ENCODE peak calls at places on chromosomes 6 and 20, in ten cellular contexts. A is gastrocnemius medialis, C is lung, M is right lobe of liver, Q is epithelial cell of esophagus, W is left ventricle myocardium inferior, H is cardiac fibroblast, Z is heart left ventricle, L is uterus, K is coronary artery. I is an unnamed sample.

GRCh38 chr6:68719761-68720160 is 84.7 kb downstream of the ADGRB3 start:
- DNase-seq in A (no peak), C (no peak), M (no peak), Q (no peak), W (no peak), H (no peak), Z (no peak), L (no peak), K (no peak), I (no peak)

GRCh38 chr6:41650120-41650519 is 11.9 kb downstream of the MDFI start:
- DNase-seq in A (no peak), C (no peak), M (peak), Q (no peak), W (no peak), H (no peak), Z (no peak), L (no peak), K (no peak), I (no peak)

GRCh38 chr6:106731144-106731842 is 101.9 kb downstream of the QRSL1 start:
- DNase-seq in A (no peak), C (no peak), M (peak), Q (no peak), W (no peak), H (no peak), Z (no peak), L (no peak), K (no peak), I (peak)

GRCh38 chr6:46989384-46989783 is 52.7 kb downstream of the ADGRF1 start:
- DNase-seq in A (no peak), C (no peak), M (peak), Q (no peak), W (no peak), H (no peak), Z (no peak), L (peak), K (no peak), I (peak)

GRCh38 chr6:33583591-33584155 is 3.6 kb upstream of the BAK1 start:
- DNase-seq in A (no peak), C (no peak), M (no peak), Q (no peak), W (no peak), H (no peak), Z (no peak), L (no peak), K (no peak), I (no peak)

GRCh38 chr6:157091832-157092231 is 231.5 kb downstream of the TMEM242 start:
- DNase-seq in A (no peak), C (no peak), M (no peak), Q (no peak), W (no peak), H (no peak), Z (no peak), L (no peak), K (no peak), I (no peak)

GRCh38 chr6:66605011-66605410 is 898.0 kb upstream of the EYS start:
- DNase-seq in A (no peak), C (no peak), M (no peak), Q (no peak), W (no peak), H (no peak), Z (no peak), L (no peak), K (no peak), I (no peak)

GRCh38 chr6:136463796-136464542 is 86.3 kb downstream of the MAP7 start:
- DNase-seq in A (no peak), C (no peak), M (no peak), Q (no peak), W (no peak), H (no peak), Z (no peak), L (no peak), K (no peak), I (no peak)

GRCh38 chr6:107870379-107870778 is 46.3 kb upstream of the SCML4 start:
- DNase-seq in A (no peak), C (no peak), M (no peak), Q (peak), W (no peak), H (peak), Z (no peak), L (no peak), K (no peak), I (no peak)

GRCh38 chr6:21594427-21595264 is 1.1 kb downstream of the SOX4 start:
- DNase-seq in A (no peak), C (peak), M (peak), Q (peak), W (peak), H (peak), Z (peak), L (peak), K (peak), I (peak)

GRCh38 chr6:99434702-99435530 is 9.8 kb upstream of the PNISR start:
- DNase-seq in A (no peak), C (no peak), M (no peak), Q (peak), W (no peak), H (peak), Z (no peak), L (no peak), K (no peak), I (no peak)

GRCh38 chr6:52371656-52372151 is 9.8 kb downstream of the PAQR8 start:
- DNase-seq in A (no peak), C (no peak), M (no peak), Q (peak), W (no peak), H (no peak), Z (no peak), L (no peak), K (no peak), I (no peak)

GRCh38 chr20:62120990-62121775 is 1.1 kb upstream of the LSM14B start:
- DNase-seq in A (peak), C (no peak), M (peak), Q (peak), W (no peak), H (peak), Z (no peak), L (peak), K (no peak), I (no peak)

GRCh38 chr6:28729501-28730402 is 194.0 kb downstream of the TRIM27 start:
- DNase-seq in A (no peak), C (no peak), M (no peak), Q (no peak), W (no peak), H (no peak), Z (no peak), L (no peak), K (no peak), I (no peak)

GRCh38 chr6:166545156-166545555 is 41.3 kb downstream of the RAMACL start:
- DNase-seq in A (no peak), C (no peak), M (no peak), Q (no peak), W (no peak), H (no peak), Z (no peak), L (no peak), K (no peak), I (no peak)

GRCh38 chr6:152099816-152100618 is 292.5 kb downstream of the ESR1 start:
- DNase-seq in A (peak), C (peak), M (no peak), Q (peak), W (peak), H (peak), Z (peak), L (no peak), K (no peak), I (no peak)

GRCh38 chr20:49457444-49457843 is 25.0 kb downstream of the KCNB1 start:
- DNase-seq in A (no peak), C (no peak), M (no peak), Q (no peak), W (no peak), H (no peak), Z (no peak), L (no peak), K (no peak), I (no peak)

GRCh38 chr6:50850860-50851259 is 32.2 kb downstream of the TFAP2B start:
- DNase-seq in A (no peak), C (no peak), M (no peak), Q (no peak), W (no peak), H (no peak), Z (no peak), L (no peak), K (no peak), I (no peak)

GRCh38 chr6:18640754-18641153 is 253.6 kb downstream of the RNF144B start:
- DNase-seq in A (no peak), C (no peak), M (no peak), Q (no peak), W (no peak), H (no peak), Z (no peak), L (no peak), K (no peak), I (no peak)

GRCh38 chr6:131045139-131045538 is 17.9 kb downstream of the EPB41L2 start:
- DNase-seq in A (no peak), C (no peak), M (no peak), Q (no peak), W (no peak), H (no peak), Z (no peak), L (no peak), K (no peak), I (no peak)

GRCh38 chr6:131054392-131055250 is 8.4 kb downstream of the EPB41L2 start:
- DNase-seq in A (no peak), C (no peak), M (no peak), Q (peak), W (no peak), H (peak), Z (no peak), L (no peak), K (no peak), I (no peak)

GRCh38 chr6:131053546-131054240 is 9.4 kb downstream of the EPB41L2 start:
- DNase-seq in A (no peak), C (no peak), M (no peak), Q (peak), W (no peak), H (peak), Z (no peak), L (no peak), K (no peak), I (no peak)

GRCh38 chr6:131051316-131051715 is 11.7 kb downstream of the EPB41L2 start:
- DNase-seq in A (no peak), C (no peak), M (no peak), Q (no peak), W (no peak), H (no peak), Z (no peak), L (no peak), K (no peak), I (no peak)

DNA sequence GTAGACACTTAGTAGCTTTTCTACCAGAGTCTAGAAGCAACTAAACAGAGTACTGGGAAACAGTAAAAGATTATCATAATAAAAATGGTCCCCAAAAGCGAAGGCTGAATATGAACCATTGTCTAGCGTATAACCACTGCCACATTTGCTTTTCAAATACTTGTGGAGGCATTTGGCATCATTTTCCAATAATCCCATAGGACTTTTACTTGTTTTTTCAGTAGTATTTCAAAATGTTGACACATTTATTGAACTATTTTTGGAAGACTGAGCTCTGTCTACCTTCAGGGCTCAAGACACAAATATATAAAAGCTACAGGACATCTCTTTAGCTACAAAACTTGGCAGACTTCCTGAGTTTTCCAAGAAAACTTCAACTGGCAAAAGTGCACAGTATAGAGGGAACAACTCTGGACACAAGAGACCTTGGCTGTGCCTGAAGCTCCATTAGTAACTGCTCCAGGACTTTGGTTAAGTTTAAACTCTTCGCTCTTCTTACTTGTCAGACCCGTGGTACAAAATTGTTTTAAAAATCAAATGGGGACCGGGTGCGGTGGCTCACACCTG is 13.4 kb downstream of the EPB41L2 start:
- DNase-seq in A (no peak), C (no peak), M (no peak), Q (no peak), W (no peak), H (no peak), Z (no peak), L (no peak), K (no peak), I (no peak)
- H3K4me3 ChIP-seq in A (no peak), C (no peak), M (no peak), Q (no peak), W (no peak), H (no peak), Z (no peak), L (no peak), K (no peak), I (no peak)

GRCh38 chr20:59620860-59621485 is 16.6 kb downstream of the PHACTR3 start:
- DNase-seq in A (no peak), C (no peak), M (no peak), Q (no peak), W (no peak), H (no peak), Z (no peak), L (no peak), K (no peak), I (no peak)
- TF ChIP-seq CTCF in A (no peak), C (no peak), M (no peak), Q (no peak), W (no peak), H (no peak), Z (no peak), L (no peak), K (no peak), I (no peak)

DNA sequence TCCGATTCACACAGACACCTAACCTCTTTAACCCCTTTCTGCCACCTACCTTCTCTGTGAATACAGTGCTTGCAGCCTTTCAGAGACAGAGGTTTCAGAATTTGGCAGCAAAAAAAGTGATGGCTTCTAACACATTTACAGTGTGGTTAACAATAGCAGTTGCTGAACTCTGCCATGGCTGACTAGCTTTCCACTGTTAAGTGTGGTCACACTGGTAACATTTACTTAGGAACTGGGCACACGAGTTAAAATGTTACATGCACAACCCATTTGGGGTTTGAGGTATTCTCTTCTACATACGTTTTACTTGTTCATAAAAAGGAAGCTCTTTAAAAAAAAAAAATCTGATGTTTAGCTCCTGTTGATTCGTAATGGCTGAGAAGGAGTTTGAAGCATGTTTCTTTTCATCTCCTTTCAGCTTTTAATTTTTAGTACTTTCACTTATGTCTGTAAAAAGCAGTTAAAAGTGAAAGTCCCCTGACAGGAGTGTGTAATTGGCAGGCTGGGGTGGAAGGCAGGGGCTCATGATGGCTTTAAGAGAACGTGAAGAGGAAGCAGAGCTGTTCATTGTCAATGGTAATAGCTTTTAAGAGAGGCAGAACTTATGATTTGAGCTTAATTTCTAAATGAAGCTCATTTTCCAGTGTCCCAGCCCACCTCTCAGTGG is 245.9 kb downstream of the FARS2 start:
- DNase-seq in A (no peak), C (no peak), M (no peak), Q (no peak), W (no peak), H (no peak), Z (no peak), L (no peak), K (no peak), I (no peak)
- H3K4me3 ChIP-seq in A (no peak), C (no peak), M (no peak), Q (no peak), W (no peak), H (no peak), Z (no peak), L (no peak), K (no peak), I (no peak)

DNA sequence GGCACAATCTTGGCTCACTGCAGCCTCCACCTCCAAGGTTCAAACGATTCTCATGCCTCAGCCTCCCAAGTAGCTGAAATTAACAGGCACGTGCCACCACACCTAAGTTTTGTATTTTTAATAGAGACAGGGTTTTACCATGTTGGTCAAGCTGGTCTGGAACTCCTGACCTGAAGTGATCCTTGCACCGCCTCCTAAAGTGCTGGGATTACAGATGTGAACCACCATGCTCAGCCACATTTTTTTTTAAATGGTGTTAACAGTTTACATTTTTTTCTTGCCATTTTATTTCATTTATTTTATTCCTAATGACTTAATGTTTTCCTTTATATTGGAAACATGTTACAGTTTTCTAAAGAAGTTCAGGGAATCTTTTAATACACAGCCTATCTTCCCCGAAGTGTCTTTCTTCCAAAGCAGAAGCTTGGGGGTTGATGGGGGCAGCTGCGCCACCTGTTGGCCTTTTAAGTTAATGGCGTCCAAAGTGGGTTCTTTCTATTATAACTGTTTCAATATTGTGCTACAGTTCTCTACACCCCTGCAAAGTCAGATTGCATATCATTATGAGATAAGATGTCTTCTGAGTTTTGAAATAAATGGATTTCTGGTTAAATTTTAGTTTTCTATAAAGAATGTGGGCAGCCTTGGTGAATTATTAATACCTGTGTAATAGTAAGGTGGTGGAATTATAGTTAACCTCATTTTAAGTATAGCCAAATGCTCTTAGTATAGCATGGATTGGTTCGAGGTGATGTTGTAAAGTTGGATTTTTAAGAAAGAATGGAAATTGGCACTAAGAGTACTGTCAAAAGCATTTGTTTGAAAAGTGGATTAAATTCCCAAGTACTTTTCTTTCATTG is 42.0 kb upstream of the PLCG1 start:
- DNase-seq in A (no peak), C (peak), M (no peak), Q (peak), W (peak), H (peak), Z (peak), L (peak), K (no peak), I (peak)
- TF ChIP-seq CTCF in A (peak), C (peak), M (peak), Q (peak), W (peak), H (peak), Z (peak), L (peak), K (peak), I (peak)

DNA sequence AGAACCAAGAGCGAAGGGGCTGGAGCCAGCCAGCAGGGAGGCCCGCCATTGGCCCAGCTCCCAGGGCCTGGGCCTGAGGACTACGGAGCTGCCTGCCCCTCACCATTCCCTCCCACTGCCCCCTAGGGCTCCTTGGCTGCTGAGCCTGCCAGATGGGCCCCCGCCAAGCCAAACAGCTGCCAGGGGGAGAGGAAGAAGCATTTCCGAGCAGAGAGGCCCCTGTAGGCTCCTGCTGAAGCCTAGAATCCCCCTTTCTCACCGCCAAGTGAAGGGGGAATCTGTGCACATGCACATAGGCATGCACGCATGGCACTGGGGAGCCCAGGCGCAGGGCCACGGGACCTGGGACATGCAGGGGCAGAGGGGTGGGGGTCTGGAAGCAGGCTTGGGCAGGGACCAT is 28.5 kb upstream of the MRPS18A start:
- DNase-seq in A (no peak), C (no peak), M (no peak), Q (no peak), W (peak), H (no peak), Z (peak), L (peak), K (no peak), I (no peak)
- H3K4me3 ChIP-seq in A (no peak), C (no peak), M (no peak), Q (no peak), W (no peak), H (no peak), Z (no peak), L (no peak), K (no peak), I (no peak)